ENCODE peak calls at places on chromosomes 13 and 19, in eight cellular contexts. I is stimulated activated CD4-positive, alpha-beta T cell treated with anti-CD3 and anti-CD28 coated beads, TNF-alpha, amount 100 ng/mL, for 24 hours; X is fibroblast of pulmonary artery; T is left colon; V is NCI-H82; B is GM12864; W is amniotic stem cell; G is fibroblast of the conjunctiva. D is an unnamed sample.

GRCh38 chr13:93752506-93752905 is 525.9 kb downstream of the GPC6 start:
- DNase-seq in I (no peak), X (no peak), T (no peak), V (no peak), B (no peak), W (no peak), G (no peak), D (no peak)

GRCh38 chr13:40440990-40441820 is 225.2 kb downstream of the FOXO1 start:
- DNase-seq in I (no peak), X (peak), T (peak), V (peak), B (no peak), W (no peak), G (peak), D (no peak)

GRCh38 chr19:48925240-48925843 is 8.2 kb upstream of the DHDH start:
- DNase-seq in I (no peak), X (peak), T (no peak), V (no peak), B (no peak), W (peak), G (peak), D (no peak)

GRCh38 chr13:24168392-24168750 is 7.9 kb downstream of the SPATA13 start:
- DNase-seq in I (no peak), X (no peak), T (no peak), V (no peak), B (no peak), W (no peak), G (no peak), D (no peak)

GRCh38 chr13:32811297-32811800 is 204.9 kb upstream of the KL start:
- DNase-seq in I (no peak), X (no peak), T (peak), V (no peak), B (peak), W (no peak), G (no peak), D (no peak)

GRCh38 chr19:5711713-5712161 is 8.2 kb downstream of the LONP1 start:
- DNase-seq in I (no peak), X (no peak), T (no peak), V (no peak), B (no peak), W (no peak), G (no peak), D (no peak)

GRCh38 chr19:39156230-39156890 is 30.8 kb downstream of the PAK4 start:
- DNase-seq in I (no peak), X (no peak), T (no peak), V (no peak), B (no peak), W (no peak), G (no peak), D (no peak)

GRCh38 chr13:49217962-49218492 is 2.1 kb upstream of the MLNR start:
- DNase-seq in I (no peak), X (no peak), T (no peak), V (no peak), B (no peak), W (no peak), G (no peak), D (no peak)

GRCh38 chr13:110137677-110138008 is 169.3 kb downstream of the COL4A1 start:
- DNase-seq in I (peak), X (no peak), T (peak), V (peak), B (peak), W (no peak), G (no peak), D (no peak)

GRCh38 chr13:87884874-87885273 is 213.7 kb downstream of the SLITRK5 start:
- DNase-seq in I (no peak), X (peak), T (no peak), V (peak), B (no peak), W (no peak), G (no peak), D (no peak)

GRCh38 chr19:19261350-19262189 is 11.5 kb downstream of the TM6SF2 start:
- DNase-seq in I (no peak), X (no peak), T (no peak), V (no peak), B (no peak), W (no peak), G (no peak), D (no peak)

GRCh38 chr13:38872693-38873092 is 117.9 kb downstream of the STOML3 start:
- DNase-seq in I (peak), X (peak), T (peak), V (peak), B (peak), W (no peak), G (peak), D (no peak)

GRCh38 chr19:4556574-4557185 is 2.8 kb downstream of the SEMA6B start:
- DNase-seq in I (peak), X (no peak), T (peak), V (peak), B (no peak), W (no peak), G (no peak), D (no peak)

GRCh38 chr19:3554254-3555083 is 2.9 kb downstream of the MFSD12 start:
- DNase-seq in I (no peak), X (no peak), T (no peak), V (no peak), B (no peak), W (no peak), G (no peak), D (no peak)

GRCh38 chr19:50708179-50708879 is 11.3 kb downstream of the SHANK1 start:
- DNase-seq in I (no peak), X (no peak), T (no peak), V (peak), B (no peak), W (no peak), G (no peak), D (no peak)

GRCh38 chr13:32142956-32143375 is 111.4 kb downstream of the FRY start:
- DNase-seq in I (no peak), X (peak), T (no peak), V (peak), B (no peak), W (no peak), G (no peak), D (peak)

GRCh38 chr13:70206671-70207070 is 98.4 kb upstream of the KLHL1 start:
- DNase-seq in I (no peak), X (no peak), T (no peak), V (peak), B (no peak), W (no peak), G (no peak), D (no peak)

GRCh38 chr13:34044041-34044440 is 226.1 kb downstream of the RFC3 start:
- DNase-seq in I (no peak), X (peak), T (no peak), V (no peak), B (no peak), W (no peak), G (peak), D (no peak)

GRCh38 chr13:98246538-98247172 is 69.6 kb upstream of the RNF113B start:
- DNase-seq in I (no peak), X (no peak), T (no peak), V (peak), B (no peak), W (no peak), G (no peak), D (no peak)

GRCh38 chr13:112134150-112135075 is 67.5 kb downstream of the SOX1 start:
- DNase-seq in I (no peak), X (no peak), T (peak), V (no peak), B (no peak), W (no peak), G (no peak), D (no peak)

GRCh38 chr13:39259371-39259770 is 221.1 kb downstream of the NHLRC3 start:
- DNase-seq in I (peak), X (no peak), T (no peak), V (no peak), B (no peak), W (no peak), G (no peak), D (no peak)

GRCh38 chr19:7507884-7508283 is 8.0 kb upstream of the ZNF358 start:
- DNase-seq in I (no peak), X (peak), T (peak), V (peak), B (no peak), W (peak), G (peak), D (no peak)

GRCh38 chr13:66508153-66508909 is 721.8 kb downstream of the PCDH9 start:
- DNase-seq in I (no peak), X (peak), T (no peak), V (no peak), B (no peak), W (no peak), G (no peak), D (no peak)

GRCh38 chr19:246551-246950 is 44.7 kb downstream of the PLPP2 start:
- DNase-seq in I (no peak), X (no peak), T (no peak), V (no peak), B (no peak), W (no peak), G (no peak), D (no peak)

GRCh38 chr19:35718345-35719041 is 690 bp downstream of the KMT2B start:
- DNase-seq in I (peak), X (peak), T (peak), V (peak), B (no peak), W (no peak), G (no peak), D (no peak)

GRCh38 chr13:100836696-100837095 is 162.1 kb upstream of the TMTC4 start:
- DNase-seq in I (no peak), X (peak), T (no peak), V (no peak), B (no peak), W (no peak), G (peak), D (no peak)

GRCh38 chr19:6062961-6063575 is 47.2 kb downstream of the RFX2 start:
- DNase-seq in I (no peak), X (no peak), T (peak), V (no peak), B (no peak), W (no peak), G (no peak), D (no peak)

GRCh38 chr19:46714523-46715106 is 2.3 kb downstream of the PRKD2 start:
- DNase-seq in I (peak), X (no peak), T (no peak), V (no peak), B (peak), W (no peak), G (no peak), D (no peak)

GRCh38 chr19:51783373-51783772 is 11.6 kb upstream of the FPR3 start:
- DNase-seq in I (no peak), X (peak), T (no peak), V (peak), B (no peak), W (no peak), G (no peak), D (no peak)

GRCh38 chr13:102651392-102651791 is 43.5 kb downstream of the METTL21C start:
- DNase-seq in I (no peak), X (peak), T (no peak), V (no peak), B (no peak), W (no peak), G (no peak), D (no peak)

D was measured in HS-5.